ENCODE peak calls at places on chromosomes 2 and 18, in five cellular contexts. One of them, this sample, is unnamed.

GRCh38 chr2:196758474-196759377 is 40.8 kb downstream of the GTF3C3 start:
- DNase-seq in CD8-positive, alpha-beta memory T cell: no peak
- DNase-seq in heart left ventricle: no peak
- DNase-seq in nephron progenitor cell: no peak
- DNase-seq in GM04504: peak
- DNase-seq in this sample: no peak

GRCh38 chr2:176067587-176068002 is 16.2 kb downstream of the EVX2 start:
- DNase-seq in CD8-positive, alpha-beta memory T cell: no peak
- DNase-seq in GM04504: no peak
- DNase-seq in nephron progenitor cell: peak
- DNase-seq in heart left ventricle: no peak
- DNase-seq in this sample: peak

GRCh38 chr2:159185401-159186130 is 100.9 kb downstream of the WDSUB1 start:
- DNase-seq in heart left ventricle: no peak
- DNase-seq in nephron progenitor cell: no peak
- DNase-seq in CD8-positive, alpha-beta memory T cell: no peak
- DNase-seq in GM04504: peak
- DNase-seq in this sample: peak

GRCh38 chr18:22199005-22199404 is 29.6 kb downstream of the GATA6 start:
- DNase-seq in CD8-positive, alpha-beta memory T cell: no peak
- DNase-seq in heart left ventricle: no peak
- DNase-seq in nephron progenitor cell: no peak
- DNase-seq in GM04504: no peak
- DNase-seq in this sample: no peak

GRCh38 chr2:3489449-3490115 is 29.7 kb downstream of the ADI1 start:
- DNase-seq in heart left ventricle: no peak
- DNase-seq in nephron progenitor cell: no peak
- DNase-seq in GM04504: no peak
- DNase-seq in CD8-positive, alpha-beta memory T cell: no peak
- DNase-seq in this sample: no peak

GRCh38 chr2:141796449-141796848 is 334.4 kb downstream of the LRP1B start:
- DNase-seq in GM04504: no peak
- DNase-seq in heart left ventricle: no peak
- DNase-seq in CD8-positive, alpha-beta memory T cell: no peak
- DNase-seq in nephron progenitor cell: no peak
- DNase-seq in this sample: no peak

GRCh38 chr2:26462511-26463251 is 15.2 kb downstream of the OTOF start:
- DNase-seq in nephron progenitor cell: peak
- DNase-seq in GM04504: peak
- DNase-seq in CD8-positive, alpha-beta memory T cell: no peak
- DNase-seq in heart left ventricle: peak
- DNase-seq in this sample: peak

GRCh38 chr2:53018830-53019425 is 748.7 kb upstream of the CHAC2 start:
- DNase-seq in nephron progenitor cell: no peak
- DNase-seq in GM04504: no peak
- DNase-seq in heart left ventricle: no peak
- DNase-seq in CD8-positive, alpha-beta memory T cell: no peak
- DNase-seq in this sample: no peak

GRCh38 chr2:195532628-195533271 is 124.3 kb upstream of the SLC39A10 start:
- DNase-seq in CD8-positive, alpha-beta memory T cell: peak
- DNase-seq in GM04504: no peak
- DNase-seq in heart left ventricle: no peak
- DNase-seq in nephron progenitor cell: no peak
- DNase-seq in this sample: no peak

GRCh38 chr2:27494944-27495554 is at the start of gene FNDC4:
- DNase-seq in GM04504: no peak
- DNase-seq in heart left ventricle: no peak
- DNase-seq in CD8-positive, alpha-beta memory T cell: peak
- DNase-seq in nephron progenitor cell: peak
- DNase-seq in this sample: peak

GRCh38 chr2:215782271-215782670 is 231.1 kb downstream of the MREG start:
- DNase-seq in CD8-positive, alpha-beta memory T cell: no peak
- DNase-seq in GM04504: no peak
- DNase-seq in heart left ventricle: no peak
- DNase-seq in nephron progenitor cell: no peak
- DNase-seq in this sample: no peak

GRCh38 chr18:3791258-3791657 is 341.3 kb downstream of the TGIF1 start:
- DNase-seq in nephron progenitor cell: no peak
- DNase-seq in CD8-positive, alpha-beta memory T cell: no peak
- DNase-seq in GM04504: no peak
- DNase-seq in heart left ventricle: no peak
- DNase-seq in this sample: no peak

GRCh38 chr2:199459286-199460100 is 1.8 kb upstream of the SATB2 start:
- DNase-seq in CD8-positive, alpha-beta memory T cell: peak
- DNase-seq in nephron progenitor cell: peak
- DNase-seq in GM04504: peak
- DNase-seq in heart left ventricle: peak
- DNase-seq in this sample: peak

GRCh38 chr18:13219576-13219975 is 1.0 kb downstream of the LDLRAD4 start:
- DNase-seq in heart left ventricle: no peak
- DNase-seq in nephron progenitor cell: no peak
- DNase-seq in CD8-positive, alpha-beta memory T cell: no peak
- DNase-seq in GM04504: no peak
- DNase-seq in this sample: no peak

GRCh38 chr2:39020383-39020782 is 100.5 kb downstream of the SOS1 start:
- DNase-seq in CD8-positive, alpha-beta memory T cell: no peak
- DNase-seq in nephron progenitor cell: no peak
- DNase-seq in GM04504: no peak
- DNase-seq in heart left ventricle: no peak
- DNase-seq in this sample: no peak

GRCh38 chr2:17107875-17108274 is 410.4 kb downstream of the RAD51AP2 start:
- DNase-seq in heart left ventricle: no peak
- DNase-seq in nephron progenitor cell: no peak
- DNase-seq in GM04504: no peak
- DNase-seq in CD8-positive, alpha-beta memory T cell: no peak
- DNase-seq in this sample: no peak

GRCh38 chr18:46134920-46135675 is 30.9 kb downstream of the HAUS1 start:
- DNase-seq in nephron progenitor cell: no peak
- DNase-seq in heart left ventricle: peak
- DNase-seq in GM04504: no peak
- DNase-seq in CD8-positive, alpha-beta memory T cell: no peak
- DNase-seq in this sample: no peak

GRCh38 chr18:8469793-8470192 is 139.4 kb upstream of the RAB12 start:
- DNase-seq in nephron progenitor cell: no peak
- DNase-seq in heart left ventricle: no peak
- DNase-seq in GM04504: peak
- DNase-seq in CD8-positive, alpha-beta memory T cell: no peak
- DNase-seq in this sample: no peak

GRCh38 chr2:75186829-75187228 is 12.5 kb downstream of the TACR1 start:
- DNase-seq in heart left ventricle: no peak
- DNase-seq in nephron progenitor cell: no peak
- DNase-seq in CD8-positive, alpha-beta memory T cell: no peak
- DNase-seq in GM04504: peak
- DNase-seq in this sample: no peak

GRCh38 chr2:126776701-126777619 is 121.0 kb downstream of the GYPC start:
- DNase-seq in CD8-positive, alpha-beta memory T cell: peak
- DNase-seq in nephron progenitor cell: peak
- DNase-seq in GM04504: peak
- DNase-seq in heart left ventricle: peak
- DNase-seq in this sample: peak

GRCh38 chr2:148670773-148671172 is 26.2 kb downstream of the EPC2 start:
- DNase-seq in heart left ventricle: no peak
- DNase-seq in CD8-positive, alpha-beta memory T cell: no peak
- DNase-seq in GM04504: no peak
- DNase-seq in nephron progenitor cell: no peak
- DNase-seq in this sample: no peak

GRCh38 chr2:57698935-57699449 is 347.6 kb upstream of the VRK2 start:
- DNase-seq in heart left ventricle: no peak
- DNase-seq in GM04504: no peak
- DNase-seq in CD8-positive, alpha-beta memory T cell: no peak
- DNase-seq in nephron progenitor cell: no peak
- DNase-seq in this sample: no peak

GRCh38 chr18:42801706-42802105 is 313.8 kb downstream of the RIT2 start:
- DNase-seq in CD8-positive, alpha-beta memory T cell: no peak
- DNase-seq in nephron progenitor cell: no peak
- DNase-seq in heart left ventricle: no peak
- DNase-seq in GM04504: no peak
- DNase-seq in this sample: no peak

GRCh38 chr2:47174731-47175361 is 19.7 kb upstream of the STPG4 start:
- DNase-seq in GM04504: peak
- DNase-seq in CD8-positive, alpha-beta memory T cell: peak
- DNase-seq in nephron progenitor cell: no peak
- DNase-seq in heart left ventricle: peak
- DNase-seq in this sample: no peak

GRCh38 chr2:95348609-95349567 is 51.7 kb downstream of the KCNIP3 start:
- DNase-seq in CD8-positive, alpha-beta memory T cell: no peak
- DNase-seq in heart left ventricle: peak
- DNase-seq in GM04504: no peak
- DNase-seq in nephron progenitor cell: no peak
- DNase-seq in this sample: no peak

GRCh38 chr2:230751062-230751461 is 38.4 kb downstream of the CAB39 start:
- DNase-seq in GM04504: no peak
- DNase-seq in nephron progenitor cell: no peak
- DNase-seq in CD8-positive, alpha-beta memory T cell: no peak
- DNase-seq in heart left ventricle: no peak
- DNase-seq in this sample: no peak

GRCh38 chr18:56021136-56021813 is 433.3 kb upstream of the TCF4 start:
- DNase-seq in heart left ventricle: no peak
- DNase-seq in GM04504: no peak
- DNase-seq in CD8-positive, alpha-beta memory T cell: no peak
- DNase-seq in nephron progenitor cell: no peak
- DNase-seq in this sample: no peak

GRCh38 chr2:232042911-232043564 is 81.5 kb downstream of the DIS3L2 start:
- DNase-seq in heart left ventricle: no peak
- DNase-seq in GM04504: peak
- DNase-seq in nephron progenitor cell: no peak
- DNase-seq in CD8-positive, alpha-beta memory T cell: no peak
- DNase-seq in this sample: no peak

GRCh38 chr18:45171575-45172225 is 443.6 kb upstream of the SLC14A2 start:
- DNase-seq in heart left ventricle: peak
- DNase-seq in CD8-positive, alpha-beta memory T cell: no peak
- DNase-seq in nephron progenitor cell: no peak
- DNase-seq in GM04504: no peak
- DNase-seq in this sample: no peak

GRCh38 chr18:67386028-67386427 is 130.5 kb downstream of the DSEL start:
- DNase-seq in heart left ventricle: no peak
- DNase-seq in CD8-positive, alpha-beta memory T cell: no peak
- DNase-seq in nephron progenitor cell: no peak
- DNase-seq in GM04504: no peak
- DNase-seq in this sample: no peak

GRCh38 chr18:11857177-11857887 is 6.1 kb downstream of the CHMP1B start:
- DNase-seq in nephron progenitor cell: peak
- DNase-seq in CD8-positive, alpha-beta memory T cell: no peak
- DNase-seq in GM04504: peak
- DNase-seq in heart left ventricle: peak
- DNase-seq in this sample: no peak

GRCh38 chr2:48607307-48608014 is 10.2 kb upstream of the GTF2A1L start:
- DNase-seq in GM04504: no peak
- DNase-seq in nephron progenitor cell: no peak
- DNase-seq in heart left ventricle: no peak
- DNase-seq in CD8-positive, alpha-beta memory T cell: no peak
- DNase-seq in this sample: no peak

GRCh38 chr2:100009743-100010142 is 132.6 kb downstream of the AFF3 start:
- DNase-seq in nephron progenitor cell: no peak
- DNase-seq in CD8-positive, alpha-beta memory T cell: no peak
- DNase-seq in heart left ventricle: no peak
- DNase-seq in GM04504: no peak
- DNase-seq in this sample: no peak

GRCh38 chr2:48727560-48727959 is 28.0 kb downstream of the LHCGR start:
- DNase-seq in nephron progenitor cell: no peak
- DNase-seq in CD8-positive, alpha-beta memory T cell: no peak
- DNase-seq in heart left ventricle: no peak
- DNase-seq in GM04504: no peak
- DNase-seq in this sample: no peak

GRCh38 chr2:196137271-196137670 is 34.1 kb downstream of the STK17B start:
- DNase-seq in GM04504: no peak
- DNase-seq in heart left ventricle: no peak
- DNase-seq in nephron progenitor cell: no peak
- DNase-seq in CD8-positive, alpha-beta memory T cell: no peak
- DNase-seq in this sample: no peak

GRCh38 chr2:206981739-206982336 is 42.5 kb downstream of the CPO start:
- DNase-seq in GM04504: peak
- DNase-seq in heart left ventricle: peak
- DNase-seq in CD8-positive, alpha-beta memory T cell: peak
- DNase-seq in nephron progenitor cell: peak
- DNase-seq in this sample: peak

This sample was measured in endothelial cell.